ENCODE peak calls at places on chromosomes 1 and 21, in five cellular contexts. S is esophagus muscularis mucosa, W is H1, X is GM12878, F is prostate gland. J is an unnamed sample.

GRCh38 chr1:175208773-175209492 is 16.4 kb upstream of the KIAA0040 start:
- DNase-seq in S (peak; percentile 87), W (no peak), X (peak; percentile 62), F (no peak), J (no peak)

GRCh38 chr1:51088474-51088873 is 13.6 kb upstream of the C1orf185 start:
- DNase-seq in S (no peak), W (no peak), X (no peak), F (no peak), J (no peak)

GRCh38 chr1:206658981-206659273 is 23.6 kb downstream of the DYRK3 start:
- DNase-seq in S (no peak), W (no peak), X (no peak), F (no peak), J (no peak)

GRCh38 chr1:44008259-44008658 is 16.9 kb downstream of the CCDC24 start:
- DNase-seq in S (no peak), W (no peak), X (no peak), F (no peak), J (no peak)

GRCh38 chr21:43702785-43703067 is 16.2 kb upstream of the PDXK start:
- DNase-seq in S (no peak), W (no peak), X (no peak), F (no peak), J (no peak)

GRCh38 chr1:32358435-32358834 is 3.9 kb downstream of the FAM229A start:
- DNase-seq in S (no peak), W (no peak), X (no peak), F (no peak), J (no peak)

GRCh38 chr1:218112862-218113261 is 172.2 kb upstream of the RRP15 start:
- DNase-seq in S (no peak), W (no peak), X (no peak), F (no peak), J (no peak)

GRCh38 chr1:115456441-115456961 is 118.5 kb upstream of the NGF start:
- DNase-seq in S (no peak), W (no peak), X (no peak), F (no peak), J (no peak)

GRCh38 chr1:16393255-16394177 is 26.5 kb downstream of the SZRD1 start:
- DNase-seq in S (no peak), W (no peak), X (no peak), F (no peak), J (no peak)

GRCh38 chr1:42334240-42335049 is 590 bp downstream of the FOXJ3 start:
- DNase-seq in S (no peak), W (no peak), X (no peak), F (peak; percentile 34), J (peak; percentile 42)

GRCh38 chr1:101136739-101137138 is 100.1 kb upstream of the S1PR1 start:
- DNase-seq in S (no peak), W (no peak), X (peak; percentile 68), F (no peak), J (no peak)

GRCh38 chr1:32695098-32695904 is 7.3 kb downstream of the SYNC start:
- DNase-seq in S (no peak), W (no peak), X (no peak), F (no peak), J (peak; percentile 69)

GRCh38 chr1:161402446-161402845 is 34.8 kb upstream of the CFAP126 start:
- DNase-seq in S (no peak), W (no peak), X (no peak), F (no peak), J (no peak)

GRCh38 chr1:201636065-201636464 is 97.1 kb downstream of the NAV1 start:
- DNase-seq in S (no peak), W (no peak), X (no peak), F (no peak), J (no peak)

GRCh38 chr1:35725591-35725990 is 6.9 kb upstream of the C1orf216 start:
- DNase-seq in S (no peak), W (no peak), X (no peak), F (no peak), J (no peak)

GRCh38 chr1:27318596-27318995 is 3.4 kb upstream of the TMEM222 start:
- DNase-seq in S (no peak), W (no peak), X (no peak), F (no peak), J (no peak)

GRCh38 chr21:40173833-40174232 is 306.6 kb downstream of the PCP4 start:
- DNase-seq in S (no peak), W (no peak), X (no peak), F (no peak), J (no peak)

GRCh38 chr1:225712391-225712790 is 59.5 kb upstream of the ENAH start:
- DNase-seq in S (no peak), W (no peak), X (no peak), F (no peak), J (no peak)

GRCh38 chr1:12015499-12015898 is 3.8 kb upstream of the MIIP start:
- DNase-seq in S (no peak), W (no peak), X (no peak), F (no peak), J (no peak)

GRCh38 chr1:28577052-28577678 is 14.9 kb upstream of the RAB42 start:
- DNase-seq in S (no peak), W (no peak), X (no peak), F (no peak), J (no peak)

GRCh38 chr1:236850580-236850979 is 55.5 kb downstream of the MTR start:
- DNase-seq in S (no peak), W (no peak), X (no peak), F (no peak), J (no peak)

GRCh38 chr1:45348020-45348419 is 7.8 kb upstream of the MUTYH start:
- DNase-seq in S (no peak), W (no peak), X (no peak), F (no peak), J (no peak)

GRCh38 chr1:79198841-79199240 is 192.3 kb upstream of the ADGRL4 start:
- DNase-seq in S (no peak), W (no peak), X (no peak), F (no peak), J (no peak)

GRCh38 chr1:243438815-243439214 is 183.0 kb downstream of the SDCCAG8 start:
- DNase-seq in S (no peak), W (no peak), X (no peak), F (no peak), J (no peak)

GRCh38 chr1:43367026-43367903 is 546 bp downstream of the ELOVL1 start:
- DNase-seq in S (no peak), W (no peak), X (no peak), F (peak; percentile 19), J (no peak)

GRCh38 chr1:32112800-32113375 is 5.0 kb downstream of the KPNA6 start:
- DNase-seq in S (no peak), W (no peak), X (no peak), F (no peak), J (no peak)

GRCh38 chr1:12204140-12204539 is 25.7 kb upstream of the VPS13D start:
- DNase-seq in S (no peak), W (no peak), X (no peak), F (no peak), J (no peak)

GRCh38 chr1:234725177-234726132 is 115.5 kb upstream of the IRF2BP2 start:
- DNase-seq in S (no peak), W (no peak), X (no peak), F (peak; percentile 80), J (peak; percentile 76)

GRCh38 chr21:33644383-33645074 is 2.2 kb downstream of the ITSN1 start:
- DNase-seq in S (no peak), W (no peak), X (no peak), F (no peak), J (no peak)

GRCh38 chr1:55632906-55633305 is 417.7 kb upstream of the USP24 start:
- DNase-seq in S (peak; percentile 89), W (no peak), X (no peak), F (no peak), J (no peak)

GRCh38 chr1:66182551-66183178 is 351.3 kb upstream of the SGIP1 start:
- DNase-seq in S (no peak), W (no peak), X (no peak), F (no peak), J (no peak)
- TF ChIP-seq POLR2AphosphoS5 in S (peak; percentile 6), W (no peak), X (no peak), F (peak; percentile 13), J (no peak)

GRCh38 chr1:91022518-91022929 is 689 bp upstream of the ZNF644 start:
- DNase-seq in S (no peak), W (no peak), X (no peak), F (no peak), J (no peak)

GRCh38 chr1:91020486-91020885 is 1.3 kb downstream of the ZNF644 start:
- DNase-seq in S (no peak), W (no peak), X (no peak), F (no peak), J (no peak)

GRCh38 chr1:91021686-91022517 is at the start of gene ZNF644:
- DNase-seq in S (peak; percentile 96), W (peak; percentile 73), X (peak; percentile 89), F (peak; percentile 83), J (peak; percentile 95)

GRCh38 chr1:91018006-91018405 is 3.8 kb downstream of the ZNF644 start:
- DNase-seq in S (no peak), W (no peak), X (no peak), F (no peak), J (no peak)

GRCh38 chr1:91020967-91021685 is 709 bp downstream of the ZNF644 start:
- DNase-seq in S (no peak), W (peak; percentile 73), X (no peak), F (peak; percentile 68), J (peak; percentile 68)
- TF ChIP-seq POLR2A in S (no peak), W (peak; percentile 84), X (peak; percentile 8), F (peak; percentile 32), J (no peak)

GRCh38 chr1:54331843-54332688 is 74.1 kb downstream of the SSBP3 start:
- DNase-seq in S (no peak), W (no peak), X (no peak), F (no peak), J (no peak)

GRCh38 chr1:54335396-54336056 is 70.7 kb downstream of the SSBP3 start:
- DNase-seq in S (peak; percentile 94), W (no peak), X (no peak), F (no peak), J (no peak)

GRCh38 chr1:54331091-54331772 is 75.0 kb downstream of the SSBP3 start:
- DNase-seq in S (no peak), W (no peak), X (no peak), F (no peak), J (no peak)

GRCh38 chr1:54334996-54335395 is 71.2 kb downstream of the SSBP3 start:
- DNase-seq in S (no peak), W (no peak), X (no peak), F (no peak), J (no peak)

GRCh38 chr1:54332781-54333585 is 73.2 kb downstream of the SSBP3 start:
- DNase-seq in S (no peak), W (no peak), X (no peak), F (no peak), J (no peak)
- TF ChIP-seq POLR2AphosphoS5 in S (no peak), W (no peak), X (no peak), F (no peak), J (no peak)

GRCh38 chr1:155931332-155932038 is 2.7 kb downstream of the KHDC4 start:
- DNase-seq in S (no peak), W (no peak), X (no peak), F (no peak), J (no peak)
- TF ChIP-seq POLR2A in S (no peak), W (no peak), X (no peak), F (no peak), J (no peak)